ENCODE peak calls at places on chromosomes 3 and 15, in six cellular contexts. Z is PC-3, U is HepG2, V is HCT116, K is fibroblast of lung, G is hepatocyte. P is an unnamed sample.

GRCh38 chr15:75928680-75929608 is 25.3 kb downstream of the FBXO22 start:
- DNase-seq in K (peak), G (peak), U (peak), Z (peak), V (peak), P (no peak)

GRCh38 chr3:139774570-139775302 is 97.0 kb upstream of the NMNAT3 start:
- DNase-seq in U (no peak), Z (no peak), K (peak), V (no peak), G (peak), P (peak)

GRCh38 chr3:23738946-23739345 is 66.8 kb upstream of the UBE2E1 start:
- DNase-seq in V (peak), U (no peak), K (peak), Z (peak), G (no peak), P (peak)

GRCh38 chr3:69729350-69729919 is 9.8 kb upstream of the MITF start:
- DNase-seq in G (peak), V (no peak), K (no peak), U (peak), Z (no peak), P (no peak)

GRCh38 chr3:117192888-117193287 is 483.3 kb downstream of the TUSC7 start:
- DNase-seq in K (no peak), U (no peak), Z (no peak), V (no peak), G (no peak), P (no peak)

GRCh38 chr3:75325716-75326115 is 338.4 kb upstream of the FRG2C start:
- DNase-seq in Z (no peak), V (no peak), U (no peak), K (no peak), G (no peak), P (no peak)

GRCh38 chr3:67294341-67294740 is 296.2 kb downstream of the KBTBD8 start:
- DNase-seq in K (no peak), V (no peak), U (peak), Z (no peak), G (no peak), P (no peak)

GRCh38 chr15:85865070-85865684 is 70.5 kb upstream of the KLHL25 start:
- DNase-seq in U (peak), K (peak), G (peak), V (peak), Z (peak), P (peak)

GRCh38 chr15:78685157-78685830 is 44.3 kb upstream of the CHRNB4 start:
- DNase-seq in V (no peak), K (no peak), Z (no peak), U (no peak), G (no peak), P (no peak)

GRCh38 chr3:163482695-163483094 is 1595.6 kb downstream of the SI start:
- DNase-seq in U (no peak), K (no peak), G (no peak), V (no peak), Z (no peak), P (no peak)

GRCh38 chr3:165642761-165643432 is 194.3 kb downstream of the BCHE start:
- DNase-seq in Z (peak), U (no peak), G (peak), V (peak), K (peak), P (peak)

GRCh38 chr3:188362405-188362831 is 208.5 kb downstream of the LPP start:
- DNase-seq in U (peak), Z (peak), V (peak), G (peak), K (peak), P (peak)
- TF ChIP-seq CTCF in U (no peak), Z (peak), V (peak), G (no peak), K (no peak), P (peak)

GRCh38 chr3:95197661-95198060 is 1134.8 kb downstream of the NSUN3 start:
- DNase-seq in K (no peak), G (no peak), U (no peak), V (no peak), Z (no peak), P (no peak)
- H2AFZ ChIP-seq in K (no peak), G (no peak), U (no peak), V (no peak), Z (no peak), P (no peak)

GRCh38 chr3:32780735-32781210 is 37.0 kb upstream of the TRIM71 start:
- DNase-seq in U (peak), K (peak), Z (peak), G (peak), V (peak), P (peak)

GRCh38 chr3:32782417-32782816 is 35.4 kb upstream of the TRIM71 start:
- DNase-seq in G (no peak), K (no peak), Z (no peak), V (no peak), U (no peak), P (no peak)

GRCh38 chr3:32778389-32778788 is 39.4 kb upstream of the TRIM71 start:
- DNase-seq in Z (no peak), V (no peak), K (no peak), G (no peak), U (peak), P (no peak)

GRCh38 chr3:32780071-32780734 is 37.6 kb upstream of the TRIM71 start:
- DNase-seq in K (no peak), V (no peak), U (peak), Z (no peak), G (no peak), P (no peak)

GRCh38 chr3:32781211-32781968 is 36.4 kb upstream of the TRIM71 start:
- DNase-seq in V (peak), U (peak), Z (peak), K (peak), G (peak), P (peak)
- TF ChIP-seq EZH2 in V (no peak), U (no peak), Z (no peak), K (no peak), G (no peak), P (no peak)

GRCh38 chr3:143209715-143210059 is 90.1 kb downstream of the CHST2 start:
- DNase-seq in U (no peak), K (no peak), G (no peak), Z (no peak), V (no peak), P (no peak)
- TF ChIP-seq CTCF in U (no peak), K (no peak), G (no peak), Z (no peak), V (no peak), P (no peak)

GRCh38 chr3:43496740-43497375 is 125.0 kb downstream of the ANO10 start:
- DNase-seq in U (no peak), G (no peak), Z (no peak), V (no peak), K (no peak), P (no peak)
- H2AFZ ChIP-seq in U (no peak), G (no peak), Z (no peak), V (no peak), K (no peak), P (no peak)

GRCh38 chr15:26773485-26773877 is 615 bp upstream of the GABRB3 start:
- DNase-seq in G (peak), U (no peak), V (no peak), K (no peak), Z (no peak), P (no peak)
- TF ChIP-seq EZH2 in G (peak), U (no peak), V (no peak), K (no peak), Z (no peak), P (no peak)

GRCh38 chr15:71777216-71777943 is 33.0 kb upstream of the NR2E3 start:
- DNase-seq in G (no peak), Z (no peak), U (no peak), V (no peak), K (no peak), P (no peak)

GRCh38 chr15:71781965-71782265 is 28.4 kb upstream of the NR2E3 start:
- DNase-seq in K (no peak), V (no peak), Z (no peak), G (no peak), U (no peak), P (no peak)

GRCh38 chr15:71781179-71781964 is 29.0 kb upstream of the NR2E3 start:
- DNase-seq in G (no peak), U (no peak), K (peak), V (no peak), Z (no peak), P (peak)

GRCh38 chr15:71780349-71780976 is 29.9 kb upstream of the NR2E3 start:
- DNase-seq in K (peak), V (no peak), G (peak), U (peak), Z (peak), P (peak)

DNA sequence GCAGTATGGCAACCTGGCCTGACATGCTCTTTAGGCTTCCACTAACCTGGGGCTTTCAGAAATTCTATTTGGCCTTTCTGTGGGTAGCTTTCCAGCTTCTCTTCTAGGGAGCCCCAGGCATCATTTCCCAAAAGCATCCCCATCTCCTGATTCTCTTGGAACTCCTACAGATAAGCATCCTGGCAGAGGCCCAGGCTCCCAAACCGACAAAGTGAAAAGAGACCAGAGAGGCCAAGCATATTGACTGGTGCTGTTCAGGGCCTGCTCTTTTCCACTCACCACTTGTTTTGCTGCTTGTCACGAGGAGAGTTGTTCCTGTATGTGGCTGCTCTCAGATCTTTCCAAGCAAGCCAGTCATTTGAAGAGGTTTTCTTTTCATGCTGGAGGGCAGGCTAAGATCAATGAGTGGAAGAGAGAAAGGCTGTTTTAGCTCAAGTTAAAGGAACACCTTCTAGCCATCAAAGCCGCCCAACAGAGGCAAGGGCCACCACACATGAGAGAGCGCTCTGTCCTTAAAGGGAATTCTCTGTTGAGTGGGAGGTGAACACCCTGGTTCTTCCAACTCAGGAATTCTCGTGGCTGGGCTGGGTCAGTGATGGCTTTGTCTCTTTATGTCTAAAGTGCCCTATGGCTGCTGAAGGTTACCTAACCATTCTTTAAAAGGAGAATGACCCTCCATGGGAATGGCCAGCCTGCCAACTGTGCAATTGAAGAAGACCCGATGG is 31.1 kb upstream of the NR2E3 start:
- DNase-seq in K (no peak), U (no peak), G (no peak), Z (no peak), V (no peak), P (no peak)
- TF ChIP-seq CTCF in K (no peak), U (no peak), G (no peak), Z (no peak), V (no peak), P (no peak)

DNA sequence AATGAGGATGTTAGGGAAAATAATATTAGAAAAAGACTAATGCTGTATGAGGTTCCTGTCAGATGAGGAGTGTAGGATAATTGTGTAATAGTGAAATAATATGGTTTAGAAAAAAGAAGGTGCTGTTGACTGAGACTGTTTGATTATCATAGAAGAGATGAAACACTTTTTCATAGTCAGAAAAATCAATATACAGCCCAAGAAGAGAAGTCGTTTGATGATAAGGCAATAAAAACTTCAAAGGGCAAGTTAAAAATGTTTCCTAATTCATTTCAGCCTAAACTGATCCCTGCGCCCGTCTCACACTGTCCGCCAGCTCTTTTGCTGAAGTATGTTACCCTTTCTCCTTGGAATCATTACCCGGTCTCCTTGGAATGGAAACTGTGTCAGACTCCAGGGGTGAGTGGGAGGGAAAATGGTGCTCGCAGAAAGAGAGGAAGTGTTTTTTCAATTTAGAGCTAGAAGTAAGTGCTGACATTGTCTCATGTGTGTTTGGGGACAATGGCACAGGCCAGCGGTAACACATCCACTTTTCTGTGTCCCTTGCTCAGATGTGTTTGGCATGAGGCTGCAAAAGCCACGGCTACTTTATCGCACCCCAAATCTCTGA is 23.6 kb downstream of the DUT start:
- DNase-seq in U (peak), K (peak), G (no peak), Z (no peak), V (no peak), P (no peak)
- H2AFZ ChIP-seq in U (peak), K (peak), G (peak), Z (no peak), V (no peak), P (peak)